ENCODE peak calls at places on chromosomes 6 and 20, in ten cellular contexts. X is psoas muscle, A is Panc1, U is heart left ventricle, H is Peyer's patch, I is OCI-LY7, Z is SK-N-SH, W is tibial nerve, Y is GM12878, B is upper lobe of right lung. P is an unnamed sample. For H3K4me1, the result is how much of the 10 kb centered on the place peaks cover.

GRCh38 chr6:161011509-161012480 is 20.2 kb downstream of the MAP3K4 start:
- DNase-seq in X (no peak), A (no peak), U (no peak), H (no peak), I (no peak), Z (no peak), W (no peak), Y (no peak), B (no peak), P (no peak)

GRCh38 chr6:30573113-30573512 is 1.9 kb downstream of the ABCF1 start:
- DNase-seq in X (no peak), A (no peak), U (no peak), H (no peak), I (no peak), Z (no peak), W (no peak), Y (no peak), B (no peak), P (no peak)

GRCh38 chr6:158939255-158940170 is 60.5 kb downstream of the RSPH3 start:
- DNase-seq in X (no peak), A (no peak), U (no peak), H (peak), I (no peak), Z (no peak), W (no peak), Y (peak), B (peak), P (no peak)

GRCh38 chr20:64025826-64026412 is 10.1 kb upstream of the C20orf204 start:
- DNase-seq in X (no peak), A (no peak), U (no peak), H (no peak), I (no peak), Z (peak), W (no peak), Y (no peak), B (no peak), P (no peak)

GRCh38 chr6:40082278-40083043 is 148.2 kb upstream of the MOCS1 start:
- DNase-seq in X (no peak), A (no peak), U (no peak), H (no peak), I (no peak), Z (no peak), W (no peak), Y (no peak), B (no peak), P (no peak)

GRCh38 chr6:4693158-4693557 is 83.0 kb upstream of the CDYL start:
- DNase-seq in X (no peak), A (no peak), U (no peak), H (no peak), I (no peak), Z (no peak), W (no peak), Y (no peak), B (no peak), P (no peak)

GRCh38 chr6:148924226-148924989 is 177.6 kb downstream of the UST start:
- DNase-seq in X (no peak), A (no peak), U (no peak), H (no peak), I (no peak), Z (no peak), W (no peak), Y (no peak), B (no peak), P (no peak)

GRCh38 chr6:1832358-1832757 is 222.6 kb downstream of the FOXC1 start:
- DNase-seq in X (no peak), A (no peak), U (no peak), H (no peak), I (no peak), Z (no peak), W (no peak), Y (no peak), B (no peak), P (no peak)

GRCh38 chr6:89952696-89953095 is 58.4 kb downstream of the GJA10 start:
- DNase-seq in X (no peak), A (no peak), U (no peak), H (peak), I (no peak), Z (no peak), W (no peak), Y (no peak), B (no peak), P (no peak)

GRCh38 chr6:15327271-15327670 is 81.4 kb downstream of the JARID2 start:
- DNase-seq in X (no peak), A (no peak), U (no peak), H (no peak), I (peak), Z (peak), W (no peak), Y (no peak), B (no peak), P (no peak)

GRCh38 chr6:117629119-117629518 is 26.8 kb upstream of the GOPC start:
- DNase-seq in X (no peak), A (no peak), U (no peak), H (no peak), I (no peak), Z (no peak), W (no peak), Y (no peak), B (no peak), P (no peak)

GRCh38 chr6:34317882-34318491 is 69.2 kb upstream of the SMIM29 start:
- DNase-seq in X (no peak), A (no peak), U (no peak), H (no peak), I (peak), Z (no peak), W (no peak), Y (no peak), B (no peak), P (no peak)

GRCh38 chr20:54320148-54320607 is 112.3 kb downstream of the PFDN4 start:
- DNase-seq in X (no peak), A (no peak), U (no peak), H (no peak), I (no peak), Z (no peak), W (no peak), Y (no peak), B (no peak), P (no peak)

GRCh38 chr6:133748628-133749027 is 140.3 kb upstream of the TCF21 start:
- DNase-seq in X (no peak), A (no peak), U (no peak), H (no peak), I (no peak), Z (no peak), W (no peak), Y (no peak), B (no peak), P (no peak)

GRCh38 chr6:106702046-106702445 is 72.7 kb downstream of the QRSL1 start:
- DNase-seq in X (no peak), A (no peak), U (no peak), H (peak), I (peak), Z (no peak), W (no peak), Y (no peak), B (no peak), P (no peak)

GRCh38 chr6:143984670-143985069 is 23.4 kb downstream of the PLAGL1 start:
- DNase-seq in X (no peak), A (no peak), U (no peak), H (no peak), I (no peak), Z (no peak), W (no peak), Y (no peak), B (no peak), P (no peak)

GRCh38 chr6:3229566-3230274 is 2.3 kb upstream of the TUBB2B start:
- DNase-seq in X (no peak), A (no peak), U (no peak), H (peak), I (peak), Z (peak), W (no peak), Y (no peak), B (no peak), P (peak)

GRCh38 chr20:57160985-57161384 is 105.5 kb downstream of the BMP7 start:
- DNase-seq in X (no peak), A (no peak), U (no peak), H (no peak), I (no peak), Z (no peak), W (no peak), Y (no peak), B (no peak), P (no peak)
- H3K4me1 ChIP-seq in X (under half), A (under half), U (under half), H (under half), I (under half), Z (under half), W (under half), Y (under half), B (under half), P (under half)

DNA sequence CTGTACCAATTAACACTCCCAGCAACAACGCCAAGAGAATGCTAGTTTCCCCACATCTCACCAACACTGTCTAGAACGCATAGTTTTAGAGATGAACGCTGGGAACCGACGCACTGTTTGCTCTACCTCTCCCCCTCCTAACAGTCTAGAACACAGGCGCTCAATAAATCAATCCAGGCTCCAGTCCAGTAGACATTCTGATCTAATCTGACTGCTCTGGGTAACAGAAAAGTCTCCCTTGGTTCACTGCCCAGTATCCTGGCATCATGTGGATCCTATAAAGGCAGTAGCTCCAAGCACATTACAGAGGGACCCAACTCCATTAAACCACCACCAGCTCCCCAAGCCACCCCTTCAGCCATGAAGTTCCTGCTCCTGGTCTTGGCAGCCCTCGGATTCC is at the start of gene DEFB132:
- DNase-seq in X (no peak), A (no peak), U (no peak), H (no peak), I (no peak), Z (peak), W (no peak), Y (no peak), B (no peak), P (no peak)
- TF ChIP-seq CTCF in X (no peak), A (no peak), U (no peak), H (no peak), I (no peak), Z (no peak), W (no peak), Y (no peak), B (no peak), P (no peak)

GRCh38 chr6:73342174-73342573 is 11.9 kb downstream of the DPPA5 start:
- DNase-seq in X (no peak), A (no peak), U (no peak), H (no peak), I (no peak), Z (no peak), W (no peak), Y (no peak), B (no peak), P (no peak)
- H3K4me1 ChIP-seq in X (under half), A (under half), U (under half), H (under half), I (under half), Z (under half), W (under half), Y (under half), B (under half), P (under half)

DNA sequence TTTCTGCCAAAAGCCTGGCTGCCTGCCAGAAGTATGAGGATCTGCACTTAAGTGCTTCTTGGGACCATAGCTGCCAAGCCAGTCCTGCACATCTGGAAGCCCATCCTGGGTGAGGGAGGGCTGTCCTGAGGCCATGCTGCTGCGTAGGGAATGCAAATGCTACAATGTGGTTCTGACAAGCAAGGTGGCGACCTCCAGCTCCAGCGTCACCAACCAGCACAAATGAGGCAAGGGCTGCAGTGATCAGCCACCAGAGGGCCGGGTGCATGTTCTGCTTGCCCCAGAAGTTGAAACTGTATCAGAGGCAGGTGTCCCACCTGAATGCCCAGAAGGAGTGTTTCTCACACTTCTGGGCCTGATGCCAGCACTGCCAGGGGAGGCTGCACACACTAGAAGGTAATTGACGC is 99.1 kb upstream of the KCNQ5 start:
- DNase-seq in X (no peak), A (no peak), U (no peak), H (no peak), I (peak), Z (peak), W (no peak), Y (no peak), B (no peak), P (no peak)
- TF ChIP-seq CTCF in X (no peak), A (peak), U (no peak), H (no peak), I (peak), Z (no peak), W (no peak), Y (peak), B (no peak), P (no peak)

GRCh38 chr6:156798091-156798735 is 21.0 kb downstream of the ARID1B start:
- DNase-seq in X (no peak), A (no peak), U (no peak), H (no peak), I (no peak), Z (no peak), W (no peak), Y (no peak), B (no peak), P (no peak)
- H3K4me1 ChIP-seq in X (half or more), A (under half), U (half or more), H (under half), I (under half), Z (under half), W (under half), Y (under half), B (under half), P (under half)

GRCh38 chr6:166776571-166776970 is 149.5 kb upstream of the RPS6KA2 start:
- DNase-seq in X (no peak), A (no peak), U (no peak), H (no peak), I (no peak), Z (no peak), W (no peak), Y (no peak), B (no peak), P (no peak)

GRCh38 chr6:166774292-166774691 is 147.2 kb upstream of the RPS6KA2 start:
- DNase-seq in X (no peak), A (no peak), U (no peak), H (no peak), I (no peak), Z (no peak), W (no peak), Y (no peak), B (no peak), P (no peak)

GRCh38 chr6:166775923-166776220 is 148.8 kb upstream of the RPS6KA2 start:
- DNase-seq in X (no peak), A (no peak), U (no peak), H (no peak), I (no peak), Z (no peak), W (no peak), Y (no peak), B (no peak), P (no peak)

GRCh38 chr6:166774770-166775169 is 147.7 kb upstream of the RPS6KA2 start:
- DNase-seq in X (no peak), A (no peak), U (no peak), H (no peak), I (no peak), Z (no peak), W (no peak), Y (no peak), B (no peak), P (no peak)

GRCh38 chr6:166775180-166775922 is 148.3 kb upstream of the RPS6KA2 start:
- DNase-seq in X (no peak), A (peak), U (peak), H (peak), I (peak), Z (peak), W (no peak), Y (no peak), B (peak), P (no peak)
- TF ChIP-seq CTCF in X (peak), A (peak), U (peak), H (peak), I (peak), Z (peak), W (peak), Y (peak), B (peak), P (peak)

GRCh38 chr6:10054662-10055061 is 360.2 kb downstream of the TFAP2A start:
- DNase-seq in X (no peak), A (no peak), U (no peak), H (no peak), I (no peak), Z (no peak), W (no peak), Y (no peak), B (no peak), P (no peak)
- H3K4me1 ChIP-seq in X (under half), A (under half), U (under half), H (under half), I (under half), Z (under half), W (under half), Y (under half), B (under half), P (under half)

DNA sequence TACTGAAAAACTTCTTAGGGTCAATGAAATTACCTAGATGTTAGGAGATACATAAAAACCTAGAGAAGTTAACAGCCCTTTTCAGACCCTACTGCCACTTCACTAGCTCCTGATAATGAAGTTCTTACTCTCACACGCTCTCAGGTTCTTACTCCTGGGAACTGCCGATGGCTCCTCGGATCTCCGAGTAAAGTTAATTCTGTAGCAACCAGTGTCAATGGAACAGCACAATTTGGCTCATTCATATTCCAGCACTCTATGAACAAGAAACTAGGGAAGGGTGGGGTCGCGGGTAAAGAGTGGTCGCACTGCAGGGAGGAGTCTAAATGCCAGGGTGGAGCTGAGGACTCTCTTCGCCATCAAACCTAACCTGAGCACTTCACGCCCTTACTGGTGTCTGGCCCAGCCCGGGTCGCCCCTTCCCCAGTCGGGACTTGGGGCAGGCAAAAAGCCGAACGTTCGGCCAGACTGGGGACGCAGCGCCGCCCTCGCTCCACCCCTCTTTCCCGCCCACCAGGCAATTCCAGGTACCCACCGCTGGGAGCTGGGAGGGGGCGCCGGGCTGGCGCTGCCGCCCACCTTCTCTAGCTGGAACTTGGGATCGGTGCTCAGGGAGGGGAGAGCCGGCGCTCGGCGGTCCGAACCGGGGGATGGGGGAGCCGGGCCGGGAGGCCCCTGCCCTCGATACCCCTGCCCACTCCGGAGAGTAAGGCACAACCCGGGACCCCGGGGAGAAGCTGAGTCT is 744 bp downstream of the RAB23 start:
- DNase-seq in X (peak), A (peak), U (peak), H (peak), I (peak), Z (peak), W (peak), Y (no peak), B (peak), P (peak)
- TF ChIP-seq CTCF in X (peak), A (peak), U (peak), H (peak), I (peak), Z (peak), W (peak), Y (no peak), B (peak), P (peak)

DNA sequence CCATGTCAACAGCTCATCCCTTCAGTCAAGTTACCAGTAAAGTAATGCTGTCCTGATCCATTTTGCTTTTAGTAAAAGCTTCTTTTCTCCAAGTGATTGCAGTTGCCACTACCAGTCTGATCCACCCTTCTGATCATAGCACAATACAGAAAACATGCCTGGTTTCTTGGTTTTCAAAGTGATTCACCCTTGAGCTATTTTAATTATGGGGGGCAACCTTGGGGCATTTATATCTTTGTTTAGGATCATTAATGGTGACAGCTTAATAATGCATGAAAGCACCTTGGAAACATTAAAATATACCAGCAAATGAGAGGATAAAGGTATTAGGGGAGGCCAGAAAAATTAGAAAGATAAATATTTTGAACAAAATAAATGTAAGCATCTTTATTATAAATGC is 38.3 kb downstream of the LRRC1 start:
- DNase-seq in X (no peak), A (no peak), U (no peak), H (no peak), I (no peak), Z (no peak), W (no peak), Y (no peak), B (no peak), P (no peak)
- H3K4me1 ChIP-seq in X (under half), A (under half), U (under half), H (under half), I (under half), Z (under half), W (under half), Y (under half), B (under half), P (under half)

P was measured in ascending aorta.